ENCODE peak calls at places on chromosomes 5 and 9, in nine cellular contexts. L is CD8-positive, alpha-beta T cell; V is activated naive CD4-positive, alpha-beta T cell treated with Interleukin-2 at 50 U/mL for 16 hours; G is iPS-NIHi11; O is GM10248; X is tibial nerve; I is hepatic stellate cell; Y is HepG2; C is stimulated activated CD4-positive, alpha-beta T cell treated with anti-CD3 and anti-CD28 coated beads, TNF-alpha, amount 100 ng/mL, for 1 hour. R is an unnamed sample.

GRCh38 chr9:38063363-38063707 is 5.7 kb downstream of the SHB start:
- DNase-seq in L (no peak), V (no peak), G (no peak), O (no peak), X (no peak), I (no peak), Y (no peak), C (no peak), R (no peak)

GRCh38 chr9:7186175-7186574 is 428.4 kb downstream of the KDM4C start:
- DNase-seq in L (no peak), V (no peak), G (peak), O (no peak), X (no peak), I (no peak), Y (peak), C (no peak), R (peak)

GRCh38 chr5:61280205-61280604 is 51.9 kb upstream of the ZSWIM6 start:
- DNase-seq in L (no peak), V (no peak), G (no peak), O (no peak), X (no peak), I (peak), Y (no peak), C (no peak), R (no peak)

GRCh38 chr9:71678999-71679398 is 89.3 kb downstream of the CEMIP2 start:
- DNase-seq in L (no peak), V (no peak), G (no peak), O (no peak), X (no peak), I (no peak), Y (no peak), C (no peak), R (no peak)

GRCh38 chr9:127424669-127424986 is 446 bp downstream of the ZNF79 start:
- DNase-seq in L (no peak), V (peak), G (no peak), O (no peak), X (no peak), I (no peak), Y (no peak), C (no peak), R (no peak)

GRCh38 chr9:131019387-131020239 is 10.6 kb downstream of the LAMC3 start:
- DNase-seq in L (no peak), V (no peak), G (no peak), O (no peak), X (no peak), I (peak), Y (no peak), C (no peak), R (no peak)

GRCh38 chr5:155069961-155070360 is 56.4 kb downstream of the KIF4B start:
- DNase-seq in L (no peak), V (no peak), G (no peak), O (no peak), X (no peak), I (no peak), Y (no peak), C (no peak), R (no peak)

GRCh38 chr5:41094871-41095270 is 23.7 kb upstream of the MROH2B start:
- DNase-seq in L (no peak), V (no peak), G (peak), O (no peak), X (no peak), I (no peak), Y (peak), C (no peak), R (peak)

GRCh38 chr5:36689225-36689624 is 82.8 kb downstream of the SLC1A3 start:
- DNase-seq in L (no peak), V (no peak), G (no peak), O (peak), X (no peak), I (no peak), Y (no peak), C (no peak), R (no peak)

GRCh38 chr9:86679979-86680378 is 267.3 kb downstream of the GAS1 start:
- DNase-seq in L (no peak), V (no peak), G (no peak), O (no peak), X (no peak), I (no peak), Y (no peak), C (no peak), R (no peak)

GRCh38 chr9:121073038-121073437 is 1.7 kb upstream of the CNTRL start:
- DNase-seq in L (no peak), V (no peak), G (no peak), O (no peak), X (no peak), I (no peak), Y (no peak), C (no peak), R (no peak)

GRCh38 chr9:129544766-129545165 is 76.1 kb downstream of the C9orf50 start:
- DNase-seq in L (no peak), V (no peak), G (no peak), O (no peak), X (no peak), I (peak), Y (no peak), C (no peak), R (no peak)

GRCh38 chr5:102794677-102795331 is 39.7 kb downstream of the PAM start:
- DNase-seq in L (no peak), V (no peak), G (no peak), O (no peak), X (no peak), I (no peak), Y (no peak), C (no peak), R (peak)

GRCh38 chr9:33159058-33159759 is 7.9 kb downstream of the B4GALT1 start:
- DNase-seq in L (no peak), V (peak), G (no peak), O (no peak), X (peak), I (no peak), Y (no peak), C (no peak), R (no peak)

GRCh38 chr5:122500245-122501086 is 188.4 kb downstream of the SNCAIP start:
- DNase-seq in L (no peak), V (no peak), G (peak), O (peak), X (no peak), I (peak), Y (peak), C (no peak), R (no peak)

GRCh38 chr5:13212843-13213242 is 731.6 kb downstream of the DNAH5 start:
- DNase-seq in L (no peak), V (no peak), G (no peak), O (no peak), X (no peak), I (no peak), Y (no peak), C (no peak), R (no peak)

GRCh38 chr9:79477241-79477830 is 94.4 kb upstream of the TLE4 start:
- DNase-seq in L (no peak), V (no peak), G (no peak), O (no peak), X (no peak), I (peak), Y (no peak), C (no peak), R (no peak)